ENCODE peak calls at places on chromosomes 3 and 15, in ten cellular contexts. O, C, K, U, B, Q, J, F, T and S are unnamed samples.
A peak's percentile ranks its signal among the peaks of the same experiment; 100 is the strongest.

GRCh38 chr3:24400015-24400414 is 94.6 kb downstream of the THRB start:
- DNase-seq in Q (no peak), O (no peak), T (no peak), C (no peak), K (no peak), U (no peak), B (no peak), J (no peak), F (no peak), S (no peak)

GRCh38 chr3:10291641-10292040 is 1.1 kb downstream of the GHRL start:
- DNase-seq in K (no peak), O (no peak), F (no peak), U (no peak), C (no peak), T (no peak), B (no peak), J (peak; percentile 43), Q (no peak), S (no peak)

GRCh38 chr3:157091096-157091833 is 68.7 kb downstream of the CCNL1 start:
- DNase-seq in F (no peak), C (no peak), B (no peak), T (no peak), K (no peak), Q (no peak), J (no peak), O (no peak), U (no peak), S (no peak)

GRCh38 chr3:129278970-129279906 is 568 bp downstream of the HMCES start:
- DNase-seq in F (no peak), J (no peak), K (peak; percentile 38), Q (no peak), U (peak; percentile 56), C (peak; percentile 49), T (peak; percentile 47), O (peak; percentile 64), B (peak; percentile 14), S (no peak)

GRCh38 chr15:81176291-81176893 is 20.3 kb upstream of the IL16 start:
- DNase-seq in O (no peak), J (no peak), C (no peak), U (peak; percentile 86), K (no peak), F (no peak), Q (no peak), T (no peak), B (no peak), S (no peak)

GRCh38 chr15:69337133-69337532 is 38.4 kb downstream of the PAQR5 start:
- DNase-seq in K (no peak), U (no peak), O (no peak), C (no peak), T (no peak), Q (no peak), J (no peak), B (no peak), F (no peak), S (no peak)

GRCh38 chr3:175818811-175819464 is 959.8 kb downstream of the NAALADL2 start:
- DNase-seq in K (no peak), B (no peak), Q (no peak), T (no peak), C (no peak), U (no peak), J (no peak), O (no peak), F (no peak), S (no peak)

GRCh38 chr3:134149286-134149685 is 101.4 kb downstream of the RYK start:
- DNase-seq in O (no peak), Q (no peak), B (no peak), C (no peak), K (no peak), J (no peak), U (no peak), F (no peak), T (no peak), S (no peak)

GRCh38 chr3:188299068-188299467 is 145.1 kb downstream of the LPP start:
- DNase-seq in J (no peak), F (no peak), O (no peak), C (no peak), K (no peak), Q (no peak), T (no peak), B (no peak), U (no peak), S (no peak)

GRCh38 chr3:143536817-143537535 is 311.3 kb downstream of the SLC9A9 start:
- DNase-seq in K (no peak), C (no peak), U (peak; percentile 52), Q (peak; percentile 92), T (no peak), O (no peak), F (no peak), J (no peak), B (no peak), S (no peak)

GRCh38 chr3:167653750-167654149 is at the start of gene WDR49:
- DNase-seq in T (no peak), O (no peak), K (no peak), U (no peak), F (peak; percentile 46), B (no peak), Q (no peak), C (no peak), J (no peak), S (no peak)

GRCh38 chr3:6994081-6994668 is 133.3 kb downstream of the GRM7 start:
- DNase-seq in Q (no peak), J (no peak), B (no peak), F (no peak), O (no peak), K (no peak), U (no peak), T (no peak), C (no peak), S (no peak)

GRCh38 chr3:178856804-178857203 is 214.8 kb downstream of the ZMAT3 start:
- DNase-seq in Q (peak; percentile 60), K (no peak), O (no peak), F (peak; percentile 4), J (no peak), B (no peak), C (no peak), T (no peak), U (no peak), S (no peak)

GRCh38 chr3:169255506-169255905 is 408.0 kb downstream of the MECOM start:
- DNase-seq in F (no peak), U (no peak), C (no peak), Q (no peak), K (no peak), J (no peak), T (no peak), B (no peak), O (no peak), S (no peak)

GRCh38 chr15:85636351-85636750 is 158.4 kb downstream of the KLHL25 start:
- DNase-seq in O (no peak), J (no peak), K (no peak), U (no peak), C (no peak), B (no peak), F (no peak), T (no peak), Q (no peak), S (no peak)

GRCh38 chr3:148379763-148380162 is 317.9 kb upstream of the AGTR1 start:
- DNase-seq in K (no peak), B (no peak), T (no peak), U (no peak), F (peak; percentile 19), Q (peak; percentile 48), O (peak; percentile 62), C (no peak), J (no peak), S (peak; percentile 28)

GRCh38 chr3:162428192-162428591 is 931.6 kb downstream of the OTOL1 start:
- DNase-seq in B (no peak), O (no peak), T (no peak), U (no peak), C (no peak), Q (no peak), J (no peak), F (no peak), K (no peak), S (no peak)

GRCh38 chr3:65678480-65678879 is 360.2 kb downstream of the MAGI1 start:
- DNase-seq in F (no peak), J (no peak), O (no peak), Q (no peak), B (no peak), K (no peak), U (no peak), C (no peak), T (no peak), S (no peak)

GRCh38 chr3:7309707-7310106 is 448.8 kb downstream of the GRM7 start:
- DNase-seq in O (no peak), F (no peak), J (no peak), T (no peak), K (peak; percentile 23), B (no peak), C (no peak), Q (peak; percentile 37), U (peak; percentile 66), S (no peak)

GRCh38 chr3:158097571-158098553 is 8.4 kb downstream of the SHOX2 start:
- DNase-seq in Q (no peak), C (peak; percentile 95), B (peak; percentile 45), O (peak; percentile 88), U (peak; percentile 59), F (peak; percentile 75), J (no peak), T (peak; percentile 79), K (peak; percentile 42), S (no peak)

GRCh38 chr3:100335137-100335833 is 728 bp downstream of the NIT2 start:
- DNase-seq in C (peak; percentile 32), J (no peak), U (no peak), K (no peak), F (peak; percentile 15), B (no peak), T (peak; percentile 25), Q (no peak), O (peak; percentile 50), S (no peak)

GRCh38 chr3:52404391-52404790 is 40.5 kb downstream of the SEMA3G start:
- DNase-seq in C (no peak), T (no peak), J (no peak), F (no peak), K (no peak), U (peak; percentile 22), Q (no peak), O (no peak), B (no peak), S (no peak)

GRCh38 chr3:126340081-126340511 is 17.1 kb downstream of the KLF15 start:
- DNase-seq in K (no peak), J (peak; percentile 73), T (no peak), C (no peak), B (no peak), F (no peak), Q (peak; percentile 47), U (peak; percentile 55), O (no peak), S (no peak)

GRCh38 chr15:66024116-66024515 is 154.8 kb downstream of the RAB11A start:
- DNase-seq in B (no peak), C (no peak), Q (no peak), K (no peak), J (no peak), U (no peak), T (no peak), O (no peak), F (no peak), S (no peak)

GRCh38 chr3:141399200-141399599 is 30.9 kb downstream of the ZBTB38 start:
- DNase-seq in U (no peak), Q (no peak), K (no peak), O (no peak), B (no peak), F (no peak), C (no peak), J (no peak), T (no peak), S (no peak)

GRCh38 chr3:32455609-32456428 is 46.8 kb downstream of the CMTM6 start:
- DNase-seq in T (no peak), B (no peak), Q (no peak), F (no peak), J (peak; percentile 35), K (no peak), O (peak; percentile 25), C (no peak), U (no peak), S (peak; percentile 24)

GRCh38 chr15:32683906-32684584 is 33.8 kb upstream of the GREM1 start:
- DNase-seq in J (no peak), Q (peak; percentile 56), C (no peak), U (no peak), O (no peak), T (no peak), F (no peak), B (no peak), K (no peak), S (no peak)

GRCh38 chr3:59818-60217 is 136.7 kb upstream of the CHL1 start:
- DNase-seq in J (no peak), B (no peak), U (no peak), C (no peak), Q (no peak), O (no peak), T (no peak), K (no peak), F (peak; percentile 2), S (no peak)